ENCODE peak calls at places on chromosomes 16 and 17, in eight cellular contexts. A, W, C, U, M, Z, O and G are unnamed samples.

GRCh38 chr16:86783626-86784266 is 205.4 kb downstream of the FOXL1 start:
- DNase-seq in A (no peak), W (no peak), U (no peak), C (no peak), M (no peak), Z (no peak), O (peak), G (no peak)

GRCh38 chr16:4384497-4384896 is 12.8 kb downstream of the VASN start:
- DNase-seq in U (no peak), W (no peak), M (no peak), C (no peak), A (no peak), O (no peak), Z (no peak), G (no peak)

GRCh38 chr17:13931111-13931526 is 138.2 kb upstream of the COX10 start:
- DNase-seq in A (no peak), M (no peak), W (no peak), C (no peak), Z (no peak), O (peak), U (no peak), G (no peak)

GRCh38 chr17:51200846-51201245 is 34.6 kb downstream of the NME2 start:
- DNase-seq in W (no peak), Z (no peak), U (no peak), M (no peak), C (no peak), O (no peak), A (no peak), G (no peak)

GRCh38 chr17:38464723-38465419 is 36.6 kb downstream of the ARHGAP23 start:
- DNase-seq in M (peak), W (peak), O (peak), U (no peak), Z (peak), C (no peak), A (peak), G (peak)

GRCh38 chr17:36934144-36934758 is 3.0 kb upstream of the LHX1 start:
- DNase-seq in C (no peak), W (no peak), Z (no peak), U (no peak), A (no peak), M (no peak), O (no peak), G (no peak)

GRCh38 chr17:57677858-57678257 is 67.2 kb downstream of the CCDC182 start:
- DNase-seq in W (no peak), O (no peak), Z (no peak), U (no peak), A (no peak), C (no peak), M (no peak), G (no peak)

GRCh38 chr17:74872313-74873035 is at the start of gene FDXR:
- DNase-seq in Z (no peak), M (no peak), W (no peak), C (no peak), U (no peak), A (no peak), O (no peak), G (no peak)

GRCh38 chr17:74119049-74119580 is 84.4 kb upstream of the RPL38 start:
- DNase-seq in W (no peak), C (no peak), O (no peak), A (no peak), M (no peak), Z (no peak), U (no peak), G (no peak)

GRCh38 chr17:48052956-48053757 is 5.0 kb downstream of the NFE2L1 start:
- DNase-seq in Z (no peak), O (no peak), M (peak), C (no peak), U (no peak), A (no peak), W (peak), G (peak)

GRCh38 chr17:81365148-81365600 is 30.1 kb upstream of the BAHCC1 start:
- DNase-seq in O (no peak), A (peak), Z (no peak), W (no peak), U (no peak), M (peak), C (peak), G (no peak)

GRCh38 chr16:64864232-64864803 is 257.5 kb downstream of the CDH11 start:
- DNase-seq in M (no peak), C (no peak), W (no peak), Z (no peak), A (peak), U (no peak), O (peak), G (no peak)